ENCODE peak calls at places on chromosomes 11 and 22, in four cellular contexts. X is Peyer's patch, C is transverse colon, K is cardiac muscle cell. A is an unnamed sample.

GRCh38 chr11:91946397-91947090 is 278.1 kb upstream of the FAT3 start:
- DNase-seq in K (no peak), X (no peak), C (no peak), A (no peak)

GRCh38 chr11:115222218-115222862 is 281.9 kb downstream of the CADM1 start:
- DNase-seq in K (peak; percentile 36), C (peak; percentile 15), X (no peak), A (no peak)

GRCh38 chr11:126079640-126080205 is 17.1 kb upstream of the CDON start:
- DNase-seq in K (no peak), X (no peak), C (no peak), A (no peak)

GRCh38 chr11:46457659-46458058 is 66.1 kb upstream of the CHRM4 start:
- DNase-seq in X (no peak), C (no peak), K (peak; percentile 54), A (no peak)

GRCh38 chr11:78319453-78319955 is 98.1 kb downstream of the GAB2 start:
- DNase-seq in K (peak; percentile 20), C (peak; percentile 26), X (peak; percentile 65), A (no peak)

GRCh38 chr11:70790671-70791300 is 392.5 kb downstream of the CTTN start:
- DNase-seq in K (no peak), X (no peak), C (no peak), A (no peak)

GRCh38 chr11:115198301-115198700 is 305.9 kb downstream of the CADM1 start:
- DNase-seq in X (no peak), C (no peak), K (no peak), A (no peak)

GRCh38 chr11:36162909-36163434 is 126.3 kb downstream of the COMMD9 start:
- DNase-seq in C (no peak), X (no peak), K (peak; percentile 70), A (no peak)

GRCh38 chr22:24244144-24244787 is 616 bp downstream of the GGT5 start:
- DNase-seq in X (no peak), C (no peak), K (peak; percentile 83), A (no peak)

GRCh38 chr11:34960277-34960676 is 43.9 kb downstream of the PDHX start:
- DNase-seq in K (peak; percentile 4), X (no peak), C (no peak), A (no peak)

GRCh38 chr11:61162092-61162935 is 1.1 kb upstream of the VPS37C start:
- DNase-seq in K (peak; percentile 24), C (peak; percentile 47), X (peak; percentile 55), A (peak; percentile 49)

GRCh38 chr11:69041516-69041915 is 7.2 kb upstream of the TPCN2 start:
- DNase-seq in K (peak; percentile 42), X (no peak), C (no peak), A (no peak)

GRCh38 chr22:17912942-17913704 is 111.2 kb downstream of the MICAL3 start:
- DNase-seq in C (no peak), X (peak; percentile 45), K (no peak), A (no peak)

GRCh38 chr22:35454416-35455054 is 54.6 kb downstream of the MCM5 start:
- DNase-seq in X (no peak), C (no peak), K (no peak), A (no peak)

GRCh38 chr11:75203138-75203537 is 37.4 kb upstream of the TPBGL start:
- DNase-seq in X (peak; percentile 39), K (no peak), C (no peak), A (no peak)

GRCh38 chr11:78022397-78023396 is at the start of gene KCTD14:
- DNase-seq in C (peak; percentile 69), K (peak; percentile 35), X (peak; percentile 60), A (peak; percentile 63)

GRCh38 chr11:88596786-88597185 is 259.2 kb upstream of the CTSC start:
- DNase-seq in X (no peak), K (no peak), C (no peak), A (no peak)

GRCh38 chr11:74816664-74817063 is 68.0 kb downstream of the RNF169 start:
- DNase-seq in C (no peak), X (no peak), K (no peak), A (no peak)

GRCh38 chr22:22853713-22854112 is 33.9 kb upstream of the IGLL5 start:
- DNase-seq in K (no peak), X (no peak), C (no peak), A (no peak)

GRCh38 chr11:35702126-35702525 is 39.6 kb downstream of the TRIM44 start:
- DNase-seq in K (no peak), C (no peak), X (no peak), A (no peak)

GRCh38 chr11:26028294-26028954 is 303.5 kb upstream of the ANO3 start:
- DNase-seq in X (no peak), C (no peak), K (no peak), A (no peak)

GRCh38 chr11:88284306-88285057 is 53.1 kb downstream of the CTSC start:
- DNase-seq in C (no peak), X (no peak), K (peak; percentile 60), A (no peak)

GRCh38 chr11:6531267-6531752 is 34.2 kb downstream of the DNHD1 start:
- DNase-seq in X (no peak), K (peak; percentile 64), C (no peak), A (peak; percentile 49)

GRCh38 chr22:19872779-19873137 is 18.1 kb upstream of the GNB1L start:
- DNase-seq in K (no peak), X (peak; percentile 48), C (no peak), A (no peak)

GRCh38 chr11:79957702-79958101 is 516.9 kb upstream of the TENM4 start:
- DNase-seq in C (peak; percentile 18), K (no peak), X (peak; percentile 50), A (peak; percentile 92)

GRCh38 chr11:69439651-69440464 is 41.6 kb upstream of the LINC01488 start:
- DNase-seq in C (no peak), K (no peak), X (no peak), A (no peak)

GRCh38 chr11:130096823-130097222 is 27.1 kb downstream of the APLP2 start:
- DNase-seq in C (no peak), X (no peak), K (no peak), A (no peak)

GRCh38 chr11:73521621-73522020 is 76.3 kb downstream of the FAM168A start:
- DNase-seq in K (no peak), C (no peak), X (no peak), A (no peak)

GRCh38 chr11:16806791-16807190 is 68.3 kb downstream of the C11orf58 start:
- DNase-seq in X (no peak), K (peak; percentile 46), C (no peak), A (no peak)

GRCh38 chr11:61771995-61772455 is 19.6 kb downstream of the MYRF start:
- DNase-seq in X (no peak), C (no peak), K (peak; percentile 36), A (no peak)

GRCh38 chr11:65425105-65425970 is 2.7 kb downstream of the NEAT1 start:
- DNase-seq in X (peak; percentile 91), K (peak; percentile 82), C (peak; percentile 69), A (peak; percentile 84)

GRCh38 chr11:9385288-9385902 is 943 bp downstream of the IPO7 start:
- DNase-seq in C (no peak), X (peak; percentile 71), K (no peak), A (peak; percentile 80)

GRCh38 chr11:14519692-14520085 is 497 bp downstream of the PSMA1 start:
- DNase-seq in C (no peak), K (no peak), X (no peak), A (no peak)

DNA sequence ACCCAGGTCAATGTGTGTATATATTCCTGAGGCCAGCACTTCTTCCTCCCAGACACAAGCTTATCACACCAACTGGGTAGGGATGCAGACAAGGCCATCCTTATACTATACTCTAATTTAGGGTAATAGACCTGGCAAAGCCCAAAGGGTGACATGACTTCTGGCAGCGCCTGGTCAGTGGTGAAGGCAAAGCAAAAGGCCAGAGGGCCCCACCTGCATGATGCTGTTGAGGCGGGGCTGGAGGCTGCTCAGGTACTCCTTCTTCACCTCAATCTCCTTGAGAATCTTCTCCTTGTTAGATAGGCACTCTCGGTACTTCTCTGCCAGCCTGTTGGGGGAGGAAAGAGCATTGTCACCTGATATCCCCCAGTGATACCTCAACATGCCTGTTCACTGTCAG is 17.1 kb downstream of the THOC5 start:
- DNase-seq in X (no peak), K (no peak), C (no peak), A (no peak)
- H3K36me3 ChIP-seq in X (no peaks in the 10 kb centered on the region), K (peaks cover 60% of the 10 kb centered on the region), C (peaks cover 81% of the 10 kb centered on the region), A (peaks cover 26% of the 10 kb centered on the region)

GRCh38 chr22:41397143-41397811 is 15.5 kb downstream of the TEF start:
- DNase-seq in K (no peak), C (peak; percentile 76), X (peak; percentile 69), A (peak; percentile 66)

GRCh38 chr22:41401781-41402648 is 20.3 kb downstream of the TEF start:
- DNase-seq in K (peak; percentile 77), C (peak; percentile 87), X (peak; percentile 85), A (peak; percentile 91)

GRCh38 chr22:41395531-41396240 is 13.9 kb downstream of the TEF start:
- DNase-seq in C (no peak), K (no peak), X (no peak), A (no peak)

GRCh38 chr22:41403532-41404318 is 22.0 kb downstream of the TEF start:
- DNase-seq in C (peak; percentile 89), X (peak; percentile 92), K (peak; percentile 89), A (peak; percentile 90)

GRCh38 chr22:41398921-41399320 is 17.2 kb downstream of the TEF start:
- DNase-seq in X (no peak), C (no peak), K (no peak), A (no peak)
- H3K4me3 ChIP-seq in X (no peak overlapping the region), C (no peak overlapping the region), K (no peak overlapping the region), A (no peak overlapping the region)

DNA sequence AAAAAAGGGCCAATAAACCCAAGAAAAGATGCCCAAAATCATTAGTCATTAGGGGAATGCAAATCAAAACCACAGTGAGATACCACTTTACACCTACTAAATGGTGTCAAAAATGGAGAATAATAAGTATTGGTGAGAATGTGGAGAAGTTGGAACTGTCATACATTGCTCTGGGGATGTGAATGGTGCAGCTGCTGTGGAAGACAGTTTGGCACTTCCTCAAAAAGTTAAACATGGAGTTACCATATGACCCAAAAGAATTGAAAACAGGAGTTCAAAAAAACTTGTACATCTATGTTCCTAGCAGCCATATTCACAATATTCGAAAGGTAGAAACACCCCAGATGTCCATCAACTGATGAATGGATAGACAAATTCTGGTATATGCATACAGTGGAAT is 24.5 kb upstream of the DLAT start:
- DNase-seq in K (no peak), C (no peak), X (no peak), A (no peak)
- H3K36me3 ChIP-seq in K (peaks cover 18% of the 10 kb centered on the region), C (peaks cover 12% of the 10 kb centered on the region), X (no peaks in the 10 kb centered on the region), A (no peaks in the 10 kb centered on the region)

GRCh38 chr11:66958956-66959274 is 732 bp upstream of the PC start:
- DNase-seq in K (no peak), X (no peak), C (no peak), A (no peak)
- H3K4me3 ChIP-seq in K (peak overlapping the region; percentile 23), X (peak overlapping the region; percentile 63), C (peak overlapping the region; percentile 6), A (no peak overlapping the region)

DNA sequence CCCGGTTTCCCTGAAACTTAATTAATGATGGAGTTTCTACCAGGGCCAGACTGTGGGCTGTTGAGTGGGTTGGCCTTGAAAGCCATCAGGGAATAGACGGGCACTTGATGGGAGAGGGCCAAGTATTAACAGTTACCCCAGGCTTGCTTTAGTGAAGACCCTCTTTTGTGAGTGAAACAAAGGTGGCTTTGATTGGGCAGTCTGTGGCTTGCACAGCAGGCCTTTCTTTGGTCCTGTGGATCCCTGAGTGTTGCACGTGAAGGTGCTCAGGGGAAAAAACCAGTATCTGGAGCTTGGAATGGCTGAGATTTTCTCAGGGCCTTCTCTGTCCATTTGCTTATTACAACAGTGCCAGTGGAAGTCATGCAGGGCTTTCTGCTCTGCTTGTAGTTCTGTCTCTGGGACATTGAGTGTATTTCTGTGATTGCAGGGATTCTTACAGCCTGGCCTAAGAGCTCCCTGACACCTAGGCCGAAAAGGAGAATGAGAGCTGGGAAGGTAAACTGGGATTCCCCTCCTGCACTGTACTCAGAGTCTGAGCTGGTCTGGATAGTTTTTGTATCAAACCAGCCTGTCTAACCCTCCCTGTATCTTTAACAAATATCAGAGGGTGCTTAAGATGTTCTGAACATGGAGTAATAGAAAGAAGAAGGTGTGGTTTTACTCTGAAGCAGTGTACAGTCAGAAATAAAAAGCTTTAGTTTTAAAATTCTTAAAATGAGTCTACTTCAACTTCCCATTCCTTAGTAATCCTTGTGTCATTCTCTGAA is 57.1 kb downstream of the AMOTL1 start:
- DNase-seq in X (no peak), C (no peak), K (no peak), A (no peak)
- H3K36me3 ChIP-seq in X (no peaks in the 10 kb centered on the region), C (no peaks in the 10 kb centered on the region), K (no peaks in the 10 kb centered on the region), A (no peaks in the 10 kb centered on the region)